ENCODE peak calls at places on chromosomes 7 and 10, in four cellular contexts. F is H9, P is H1, T is mesenchymal stem cell. S is an unnamed sample.

GRCh38 chr10:28592953-28593352 is 60.0 kb downstream of the WAC start:
- DNase-seq in F (no peak), P (no peak), T (peak; percentile 74), S (peak; percentile 82)

GRCh38 chr7:34143397-34143796 is 238.1 kb downstream of the BMPER start:
- DNase-seq in F (no peak), P (no peak), T (peak; percentile 94), S (peak; percentile 44)

GRCh38 chr7:142104550-142105527 is 6.7 kb upstream of the MGAM2 start:
- DNase-seq in F (no peak), P (no peak), T (no peak), S (peak; percentile 84)

GRCh38 chr10:128499956-128500355 is 373.7 kb upstream of the MKI67 start:
- DNase-seq in F (no peak), P (no peak), T (no peak), S (no peak)

GRCh38 chr10:4066581-4067403 is 281.8 kb upstream of the KLF6 start:
- DNase-seq in F (no peak), P (no peak), T (no peak), S (no peak)

GRCh38 chr7:67566101-67566500 is 569.5 kb downstream of the TYW1 start:
- DNase-seq in F (no peak), P (no peak), T (no peak), S (no peak)

GRCh38 chr10:127715249-127715648 is 21.7 kb upstream of the FOXI2 start:
- DNase-seq in F (no peak), P (no peak), T (no peak), S (no peak)

GRCh38 chr7:142355328-142355727 is 97.5 kb upstream of the PRSS58 start:
- DNase-seq in F (no peak), P (no peak), T (no peak), S (no peak)

GRCh38 chr10:76736848-76737495 is 900.6 kb downstream of the KCNMA1 start:
- DNase-seq in F (no peak), P (no peak), T (no peak), S (no peak)

GRCh38 chr7:149293338-149293737 is 31.3 kb downstream of the ZNF783 start:
- DNase-seq in F (no peak), P (no peak), T (no peak), S (no peak)

GRCh38 chr7:86012955-86013354 is 630.8 kb upstream of the GRM3 start:
- DNase-seq in F (no peak), P (no peak), T (no peak), S (no peak)

GRCh38 chr10:17954856-17955255 is 3.1 kb downstream of the SLC39A12 start:
- DNase-seq in F (no peak), P (no peak), T (no peak), S (no peak)

GRCh38 chr10:58531084-58531695 is 18.5 kb downstream of the BICC1 start:
- DNase-seq in F (peak; percentile 71), P (no peak), T (peak; percentile 72), S (peak; percentile 93)

GRCh38 chr10:94997763-94998174 is 59.3 kb downstream of the CYP2C9 start:
- DNase-seq in F (peak; percentile 67), P (no peak), T (no peak), S (no peak)

GRCh38 chr7:98810166-98810802 is 59.5 kb downstream of the TMEM130 start:
- DNase-seq in F (no peak), P (no peak), T (no peak), S (no peak)

GRCh38 chr7:85021090-85021704 is 165.7 kb downstream of the SEMA3D start:
- DNase-seq in F (no peak), P (no peak), T (peak; percentile 23), S (no peak)

GRCh38 chr7:107874605-107875446 is 16.2 kb upstream of the DLD start:
- DNase-seq in F (no peak), P (no peak), T (peak; percentile 70), S (peak; percentile 83)

GRCh38 chr10:127196227-127196954 is at the start of gene INSYN2A:
- DNase-seq in F (peak; percentile 73), P (no peak), T (peak; percentile 58), S (no peak)

GRCh38 chr7:155412416-155413253 is 45.3 kb upstream of the EN2 start:
- DNase-seq in F (peak; percentile 79), P (no peak), T (no peak), S (peak; percentile 61)

GRCh38 chr7:121530251-121531174 is 134.4 kb upstream of the FAM3C start:
- DNase-seq in F (no peak), P (no peak), T (peak; percentile 99), S (peak; percentile 71)

GRCh38 chr7:143948733-143949132 is 5.9 kb upstream of the OR2F1 start:
- DNase-seq in F (no peak), P (no peak), T (no peak), S (no peak)

GRCh38 chr10:23610626-23611307 is 171.9 kb downstream of the OTUD1 start:
- DNase-seq in F (no peak), P (no peak), T (no peak), S (no peak)

GRCh38 chr10:73983096-73984047 is 14.5 kb upstream of the VCL start:
- DNase-seq in F (no peak), P (no peak), T (no peak), S (no peak)

GRCh38 chr10:109894516-109894915 is 28.8 kb downstream of the XPNPEP1 start:
- DNase-seq in F (peak; percentile 24), P (no peak), T (peak; percentile 36), S (no peak)

GRCh38 chr7:6489612-6490011 is 41.9 kb upstream of the DAGLB start:
- DNase-seq in F (no peak), P (no peak), T (no peak), S (no peak)

GRCh38 chr10:13654846-13655245 is 68.1 kb downstream of the PRPF18 start:
- DNase-seq in F (no peak), P (no peak), T (no peak), S (no peak)
- H4K8ac ChIP-seq in F (no peak overlapping the region), P (no peak overlapping the region), T (no peak overlapping the region), S (no peak overlapping the region)

GRCh38 chr10:129972145-129972965 is 8.3 kb upstream of the EBF3 start:
- DNase-seq in F (no peak), P (no peak), T (no peak), S (no peak)
- H2BK12ac ChIP-seq in F (no peak overlapping the region), P (no peak overlapping the region), T (no peak overlapping the region), S (no peak overlapping the region)

DNA sequence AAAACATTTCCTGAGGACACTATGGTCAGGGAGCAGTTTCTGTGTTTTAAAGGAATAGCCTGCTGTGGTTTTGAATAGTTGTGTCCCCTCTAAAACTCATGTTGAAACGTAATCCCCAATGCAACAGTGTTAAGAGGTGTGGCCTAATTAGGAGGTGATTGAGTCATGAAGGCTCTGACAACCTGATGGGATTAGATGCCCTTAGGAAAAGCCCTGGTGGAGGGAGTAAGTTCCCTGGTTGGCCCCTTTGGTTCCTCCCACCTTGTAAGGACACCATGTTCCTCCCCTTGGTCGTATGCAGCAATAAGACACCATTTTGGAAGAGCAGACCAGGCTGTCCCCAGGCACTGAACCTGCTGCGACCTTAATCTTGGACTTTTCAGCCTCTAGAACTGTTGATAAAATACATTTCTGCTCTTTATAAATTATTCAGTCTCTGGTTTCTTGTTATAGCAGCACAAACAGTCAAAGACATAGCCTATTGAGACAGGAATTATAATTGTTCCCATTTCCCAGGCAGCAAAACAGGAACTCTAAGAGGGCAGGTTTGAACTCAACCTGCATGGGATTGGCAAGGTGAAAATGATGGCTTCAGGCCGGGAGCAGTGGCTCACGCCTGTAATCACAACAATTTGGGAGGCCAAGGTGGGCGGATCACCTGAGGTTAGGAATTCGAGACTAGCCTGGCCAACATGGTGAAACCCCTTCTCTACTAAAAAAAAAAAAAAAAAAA is 20.5 kb upstream of the TNS3 start:
- DNase-seq in F (no peak), P (no peak), T (peak; percentile 42), S (no peak)
- H3K23ac ChIP-seq in F (no peak overlapping the region), P (no peak overlapping the region), T (no peak overlapping the region), S (no peak overlapping the region)

GRCh38 chr7:2117681-2118045 is 115.1 kb downstream of the MAD1L1 start:
- DNase-seq in F (no peak), P (no peak), T (no peak), S (no peak)

GRCh38 chr7:2116086-2116810 is 116.5 kb downstream of the MAD1L1 start:
- DNase-seq in F (no peak), P (no peak), T (no peak), S (no peak)

GRCh38 chr7:2116903-2117680 is 115.7 kb downstream of the MAD1L1 start:
- DNase-seq in F (no peak), P (no peak), T (no peak), S (no peak)

GRCh38 chr7:2118630-2119190 is 114.0 kb downstream of the MAD1L1 start:
- DNase-seq in F (no peak), P (no peak), T (no peak), S (no peak)

GRCh38 chr7:2118056-2118455 is 114.7 kb downstream of the MAD1L1 start:
- DNase-seq in F (no peak), P (no peak), T (no peak), S (no peak)
- H4K8ac ChIP-seq in F (no peak overlapping the region), P (no peak overlapping the region), T (no peak overlapping the region), S (no peak overlapping the region)

DNA sequence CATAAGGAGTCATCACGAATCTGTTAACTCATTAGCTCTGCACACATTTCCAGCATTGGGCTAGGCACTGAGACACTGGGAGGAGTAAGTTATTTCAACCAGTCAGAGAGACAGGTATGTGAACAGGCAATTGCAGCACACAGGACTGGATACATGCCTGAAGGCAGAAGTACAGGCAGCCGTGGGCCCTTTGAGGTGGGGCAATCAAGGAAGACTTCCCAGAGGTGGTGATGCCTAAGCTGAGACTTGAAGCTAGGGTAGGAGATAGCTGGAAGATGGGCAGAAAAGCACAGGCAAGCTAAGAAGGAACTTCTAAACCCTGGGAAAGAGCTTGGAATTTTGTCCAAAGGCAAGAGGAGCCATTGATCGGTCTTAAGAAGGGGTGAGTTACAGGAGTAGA is 249.7 kb downstream of the EMX2 start:
- DNase-seq in F (no peak), P (no peak), T (no peak), S (no peak)
- H2BK12ac ChIP-seq in F (no peak overlapping the region), P (no peak overlapping the region), T (no peak overlapping the region), S (no peak overlapping the region)

DNA sequence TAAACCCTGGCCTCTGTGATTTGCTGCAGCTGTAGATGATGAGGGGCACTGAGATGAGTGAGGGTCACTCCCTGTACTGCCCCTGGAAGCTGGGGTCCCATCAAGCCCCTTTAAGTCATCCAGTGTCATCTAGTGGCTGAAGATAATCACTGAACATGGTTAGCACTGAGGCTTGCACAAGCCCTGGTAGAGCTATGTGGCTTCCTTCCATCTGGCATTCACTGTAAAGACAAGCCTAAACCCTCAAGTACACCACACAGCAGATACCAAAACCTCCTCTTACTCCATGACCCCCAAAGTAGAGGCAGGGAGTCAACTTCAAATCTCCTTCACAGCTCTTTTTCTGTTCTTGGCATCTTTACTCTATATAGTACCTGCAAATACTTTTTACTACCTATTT is 72.7 kb upstream of the MRLN start:
- DNase-seq in F (no peak), P (no peak), T (no peak), S (peak; percentile 12)
- H3K23ac ChIP-seq in F (no peak overlapping the region), P (no peak overlapping the region), T (no peak overlapping the region), S (no peak overlapping the region)

DNA sequence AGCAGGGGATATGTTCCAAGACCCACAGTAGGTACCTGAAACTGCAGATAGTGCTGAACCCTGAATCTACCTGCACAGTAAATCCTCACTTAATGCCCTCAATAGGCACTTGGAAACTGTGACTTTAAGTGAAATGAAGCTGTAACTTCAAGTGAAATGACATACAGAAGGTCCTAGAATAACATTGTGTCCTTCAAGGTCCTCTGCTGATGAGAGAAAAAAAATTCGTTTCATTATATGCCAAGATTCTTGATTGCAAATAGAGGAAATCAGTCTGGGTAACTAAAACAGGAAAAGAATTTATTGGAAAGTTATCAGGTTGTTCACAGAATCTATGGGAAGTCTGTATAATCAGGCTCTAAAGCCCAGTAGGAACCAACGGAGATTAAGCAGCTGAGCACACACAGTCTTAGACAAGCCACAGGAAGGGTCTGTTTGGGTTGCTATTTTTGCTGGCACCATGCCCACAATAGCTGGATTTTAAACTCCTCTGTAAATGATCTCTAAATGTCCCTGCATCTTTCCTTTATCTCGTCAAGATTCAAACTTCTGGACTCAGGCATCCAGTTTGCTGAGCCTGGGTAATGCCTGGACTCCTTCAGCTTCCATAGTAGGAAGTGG is 57.5 kb downstream of the EXOC4 start:
- DNase-seq in F (no peak), P (no peak), T (peak; percentile 7), S (no peak)
- H4K8ac ChIP-seq in F (no peak overlapping the region), P (no peak overlapping the region), T (no peak overlapping the region), S (no peak overlapping the region)